ENCODE peak calls at places on chromosomes 4 and X, in four cellular contexts. F, T, L and D are unnamed samples.

GRCh38 chr4:188778880-188779279 is 639.6 kb downstream of the TRIML1 start:
- DNase-seq in F (no peak), L (no peak), T (no peak), D (no peak)

GRCh38 chr4:24770111-24770584 is 25.2 kb upstream of the SOD3 start:
- DNase-seq in F (no peak), T (peak), L (peak), D (no peak)

GRCh38 chrX:108270739-108271396 is 167.4 kb downstream of the COL4A6 start:
- DNase-seq in L (no peak), T (no peak), F (no peak), D (no peak)

GRCh38 chrX:3393581-3394111 is 47.2 kb upstream of the MXRA5 start:
- DNase-seq in T (no peak), L (no peak), F (no peak), D (no peak)

GRCh38 chr4:94924566-94924965 is 166.8 kb downstream of the BMPR1B start:
- DNase-seq in T (no peak), F (no peak), L (no peak), D (no peak)

GRCh38 chr4:1508161-1509160 is 102.2 kb upstream of the NKX1-1 start:
- DNase-seq in T (no peak), L (no peak), F (no peak), D (no peak)

GRCh38 chr4:87633239-87633638 is 16.8 kb upstream of the DMP1 start:
- DNase-seq in L (no peak), F (no peak), T (no peak), D (no peak)

GRCh38 chr4:151013944-151014343 is 1.1 kb downstream of the LRBA start:
- DNase-seq in L (no peak), F (no peak), T (no peak), D (no peak)

GRCh38 chr4:127498366-127498765 is 134.4 kb upstream of the INTU start:
- DNase-seq in T (no peak), L (no peak), F (no peak), D (no peak)

GRCh38 chr4:56690393-56690971 is 9.4 kb upstream of the HOPX start:
- DNase-seq in T (no peak), F (no peak), L (no peak), D (no peak)
- TF ChIP-seq FOXM1 in T (no peak), F (no peak), L (no peak), D (no peak)

GRCh38 chrX:54063361-54063760 is 19.1 kb upstream of the PHF8 start:
- DNase-seq in F (no peak), L (no peak), T (no peak), D (no peak)
- TF ChIP-seq SP1 in F (no peak), L (no peak), T (no peak), D (no peak)

DNA sequence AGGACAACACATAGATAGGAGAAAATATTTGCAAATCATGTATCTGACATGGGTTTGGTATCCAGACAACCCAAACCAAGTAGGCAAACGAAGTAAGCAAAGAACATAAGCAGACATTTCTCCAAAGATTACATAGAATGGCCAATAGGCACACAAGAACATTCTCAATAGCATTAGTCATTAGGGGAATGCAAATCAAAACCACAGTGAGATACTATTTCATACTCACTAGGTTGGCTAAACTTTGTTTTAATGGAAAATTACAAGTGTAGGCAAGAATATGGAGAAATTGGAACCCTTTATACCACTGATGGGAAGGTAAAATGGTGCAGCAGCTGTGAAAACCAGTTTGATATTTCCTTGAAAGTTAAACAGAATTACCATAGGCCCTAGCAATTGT is 74.7 kb downstream of the CHRNA9 start:
- DNase-seq in T (no peak), L (no peak), F (no peak), D (no peak)
- TF ChIP-seq BHLHE40 in T (no peak), L (no peak), F (no peak), D (no peak)

GRCh38 chr4:118765399-118765798 is 70.5 kb downstream of the SEC24D start:
- DNase-seq in T (peak), L (no peak), F (no peak), D (no peak)
- TF ChIP-seq FOXM1 in T (no peak), L (no peak), F (no peak), D (no peak)

GRCh38 chr4:54109226-54110018 is 9.5 kb downstream of the GSX2 start:
- DNase-seq in F (no peak), T (no peak), L (no peak), D (no peak)
- TF ChIP-seq SP1 in F (no peak), T (no peak), L (no peak), D (no peak)

DNA sequence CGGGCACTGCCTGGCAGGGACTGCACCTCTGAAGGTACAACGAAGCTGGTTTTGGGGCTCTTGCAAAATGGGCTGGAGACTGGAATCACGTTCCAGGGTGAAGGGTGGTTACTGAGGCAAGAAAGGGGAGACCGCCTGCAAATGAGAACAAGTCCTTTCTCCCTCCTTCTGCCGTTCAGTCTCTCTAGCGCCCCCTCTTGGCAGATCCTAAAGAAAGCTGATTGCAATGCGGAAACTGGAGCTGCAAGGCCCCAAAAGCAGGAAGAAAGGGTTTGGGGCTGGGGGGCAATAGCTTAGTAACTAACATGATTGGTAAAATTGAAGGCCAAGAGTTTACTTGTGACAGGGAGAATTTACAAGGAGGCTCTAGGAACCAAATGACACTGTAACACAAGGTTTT is 222.6 kb upstream of the HAND2 start:
- DNase-seq in T (peak), L (no peak), F (peak), D (peak)
- TF ChIP-seq BHLHE40 in T (no peak), L (no peak), F (no peak), D (no peak)

GRCh38 chr4:159298502-159298901 is 195.6 kb downstream of the RAPGEF2 start:
- DNase-seq in F (no peak), T (no peak), L (no peak), D (no peak)
- TF ChIP-seq FOXM1 in F (no peak), T (no peak), L (no peak), D (no peak)